ENCODE peak calls at places on chromosomes 6 and 20, in eight cellular contexts. D is AG04449, F is head of caudate nucleus, A is Peyer's patch, Z is AG10803, J is PC-9, S is HuH-7, W is non-pigmented ciliary epithelial cell. Y is an unnamed sample.

GRCh38 chr6:165685302-165685701 is 22.3 kb upstream of the PDE10A start:
- DNase-seq in D (no peak), F (no peak), A (no peak), Z (no peak), J (no peak), S (no peak), W (no peak), Y (no peak)

GRCh38 chr6:28615616-28615954 is 89.9 kb downstream of the GPX5 start:
- DNase-seq in D (no peak), F (no peak), A (no peak), Z (no peak), J (no peak), S (no peak), W (no peak), Y (no peak)

GRCh38 chr6:138817799-138818198 is 21.9 kb downstream of the ECT2L start:
- DNase-seq in D (peak), F (no peak), A (peak), Z (peak), J (peak), S (no peak), W (peak), Y (peak)

GRCh38 chr20:37389844-37390275 is 43.9 kb downstream of the SRC start:
- DNase-seq in D (no peak), F (no peak), A (peak), Z (no peak), J (no peak), S (no peak), W (no peak), Y (no peak)

GRCh38 chr6:125469915-125470314 is 168.1 kb upstream of the HDDC2 start:
- DNase-seq in D (no peak), F (no peak), A (no peak), Z (no peak), J (no peak), S (no peak), W (no peak), Y (no peak)

GRCh38 chr6:72623808-72624207 is 1.9 kb downstream of the KCNQ5 start:
- DNase-seq in D (no peak), F (no peak), A (no peak), Z (no peak), J (no peak), S (no peak), W (no peak), Y (no peak)

GRCh38 chr6:169213814-169214520 is 39.7 kb downstream of the THBS2 start:
- DNase-seq in D (no peak), F (no peak), A (no peak), Z (no peak), J (no peak), S (no peak), W (no peak), Y (no peak)

GRCh38 chr6:132483779-132484679 is 28.9 kb downstream of the STX7 start:
- DNase-seq in D (no peak), F (peak), A (no peak), Z (peak), J (peak), S (peak), W (peak), Y (peak)

GRCh38 chr6:150720774-150721233 is 121.1 kb downstream of the PLEKHG1 start:
- DNase-seq in D (no peak), F (no peak), A (no peak), Z (peak), J (peak), S (peak), W (peak), Y (peak)

GRCh38 chr6:27547157-27548075 is 74.5 kb upstream of the ZNF184 start:
- DNase-seq in D (no peak), F (no peak), A (no peak), Z (peak), J (peak), S (no peak), W (no peak), Y (peak)

GRCh38 chr20:48771542-48771941 is 56.3 kb downstream of the PREX1 start:
- DNase-seq in D (peak), F (no peak), A (peak), Z (peak), J (no peak), S (no peak), W (no peak), Y (peak)

GRCh38 chr20:4703281-4703676 is 18.4 kb upstream of the PRND start:
- DNase-seq in D (no peak), F (no peak), A (no peak), Z (no peak), J (no peak), S (no peak), W (no peak), Y (no peak)

GRCh38 chr6:107819976-107820551 is 4.0 kb downstream of the SCML4 start:
- DNase-seq in D (no peak), F (no peak), A (no peak), Z (no peak), J (no peak), S (no peak), W (no peak), Y (no peak)

GRCh38 chr6:32081168-32081624 is 27.9 kb downstream of the TNXB start:
- DNase-seq in D (no peak), F (no peak), A (no peak), Z (peak), J (peak), S (no peak), W (peak), Y (peak)

GRCh38 chr6:63121166-63121565 is 90.1 kb upstream of the FKBP1C start:
- DNase-seq in D (no peak), F (no peak), A (no peak), Z (no peak), J (no peak), S (no peak), W (no peak), Y (no peak)

GRCh38 chr6:158004696-158005095 is 23.0 kb downstream of the SYNJ2 start:
- DNase-seq in D (no peak), F (no peak), A (no peak), Z (no peak), J (no peak), S (no peak), W (no peak), Y (no peak)

GRCh38 chr20:60116128-60116909 is 158.1 kb downstream of the CDH26 start:
- DNase-seq in D (no peak), F (no peak), A (no peak), Z (no peak), J (no peak), S (no peak), W (no peak), Y (no peak)

GRCh38 chr20:50128520-50128905 is 15.6 kb upstream of the UBE2V1 start:
- DNase-seq in D (no peak), F (peak), A (no peak), Z (no peak), J (no peak), S (no peak), W (no peak), Y (no peak)

GRCh38 chr6:88965691-88966090 is 2.3 kb upstream of the RNGTT start:
- DNase-seq in D (no peak), F (no peak), A (no peak), Z (no peak), J (no peak), S (no peak), W (no peak), Y (no peak)

GRCh38 chr6:1735239-1735803 is 125.6 kb downstream of the FOXC1 start:
- DNase-seq in D (no peak), F (no peak), A (no peak), Z (no peak), J (no peak), S (no peak), W (no peak), Y (no peak)

GRCh38 chr20:17844549-17845298 is 123.9 kb downstream of the SNX5 start:
- DNase-seq in D (no peak), F (no peak), A (no peak), Z (no peak), J (no peak), S (no peak), W (no peak), Y (no peak)

GRCh38 chr6:165889636-165890403 is 226.8 kb upstream of the PDE10A start:
- DNase-seq in D (no peak), F (peak), A (no peak), Z (peak), J (no peak), S (peak), W (no peak), Y (peak)

GRCh38 chr6:87152528-87152950 is 2.8 kb upstream of the ZNF292 start:
- DNase-seq in D (no peak), F (no peak), A (no peak), Z (peak), J (no peak), S (no peak), W (no peak), Y (peak)

GRCh38 chr20:44805991-44806729 is 4.2 kb downstream of the RIMS4 start:
- DNase-seq in D (no peak), F (peak), A (no peak), Z (peak), J (no peak), S (no peak), W (peak), Y (peak)

GRCh38 chr20:33653218-33653899 is 8.8 kb upstream of the C20orf144 start:
- DNase-seq in D (no peak), F (peak), A (peak), Z (peak), J (peak), S (peak), W (no peak), Y (no peak)

GRCh38 chr6:156848533-156848932 is 71.4 kb downstream of the ARID1B start:
- DNase-seq in D (no peak), F (no peak), A (no peak), Z (no peak), J (no peak), S (no peak), W (no peak), Y (no peak)

GRCh38 chr20:33272155-33272873 is 10.7 kb upstream of the BPIFB1 start:
- DNase-seq in D (no peak), F (no peak), A (no peak), Z (no peak), J (no peak), S (no peak), W (no peak), Y (no peak)

GRCh38 chr6:44462797-44463770 is 75.6 kb downstream of the CDC5L start:
- DNase-seq in D (no peak), F (no peak), A (no peak), Z (no peak), J (no peak), S (no peak), W (no peak), Y (peak)

GRCh38 chr20:60102665-60103210 is 144.5 kb downstream of the CDH26 start:
- DNase-seq in D (no peak), F (no peak), A (no peak), Z (no peak), J (no peak), S (no peak), W (no peak), Y (no peak)

GRCh38 chr6:156060013-156060412 is 604.4 kb upstream of the NOX3 start:
- DNase-seq in D (no peak), F (no peak), A (no peak), Z (no peak), J (no peak), S (no peak), W (no peak), Y (no peak)

GRCh38 chr6:75568100-75568499 is 33.6 kb upstream of the SENP6 start:
- DNase-seq in D (no peak), F (no peak), A (no peak), Z (no peak), J (no peak), S (no peak), W (no peak), Y (no peak)

GRCh38 chr6:169933251-169933821 is 181.9 kb downstream of the ERMARD start:
- DNase-seq in D (no peak), F (no peak), A (no peak), Z (no peak), J (no peak), S (no peak), W (no peak), Y (no peak)

GRCh38 chr6:3396503-3397180 is 60.2 kb downstream of the SLC22A23 start:
- DNase-seq in D (no peak), F (no peak), A (no peak), Z (no peak), J (no peak), S (no peak), W (no peak), Y (no peak)

GRCh38 chr20:36629719-36630340 is 16.2 kb downstream of the SLA2 start:
- DNase-seq in D (no peak), F (no peak), A (no peak), Z (no peak), J (no peak), S (no peak), W (no peak), Y (no peak)

GRCh38 chr6:5645903-5646302 is 360.8 kb downstream of the NRN1 start:
- DNase-seq in D (no peak), F (no peak), A (no peak), Z (no peak), J (no peak), S (no peak), W (no peak), Y (no peak)

GRCh38 chr6:47587503-47587902 is 109.9 kb downstream of the CD2AP start:
- DNase-seq in D (no peak), F (no peak), A (no peak), Z (peak), J (no peak), S (no peak), W (peak), Y (peak)

GRCh38 chr6:29491574-29491973 is 3.8 kb upstream of the MAS1L start:
- DNase-seq in D (no peak), F (no peak), A (no peak), Z (no peak), J (no peak), S (no peak), W (no peak), Y (no peak)

GRCh38 chr6:142421285-142422202 is 119.7 kb downstream of the ADGRG6 start:
- DNase-seq in D (no peak), F (no peak), A (no peak), Z (peak), J (no peak), S (no peak), W (no peak), Y (peak)

GRCh38 chr6:41779336-41779735 is 364 bp downstream of the FRS3 start:
- DNase-seq in D (no peak), F (no peak), A (no peak), Z (no peak), J (no peak), S (peak), W (no peak), Y (no peak)

Y was measured in astrocyte.